ENCODE peak calls at places on chromosomes 16 and 17, in five cellular contexts. U is progenitor cell of endocrine pancreas, Y is mucosa of descending colon, C is mammary epithelial cell, P is left lung. T is an unnamed sample.

GRCh38 chr16:46932802-46933201 is 40.7 kb downstream of the DNAJA2 start:
- DNase-seq in U (no peak), Y (no peak), C (no peak), P (no peak), T (no peak)

GRCh38 chr17:77061711-77062110 is 79.1 kb upstream of the SEC14L1 start:
- DNase-seq in U (no peak), Y (no peak), C (no peak), P (no peak), T (no peak)

GRCh38 chr16:57341441-57342303 is 16.9 kb upstream of the CCL22 start:
- DNase-seq in U (no peak), Y (peak), C (peak), P (no peak), T (no peak)

GRCh38 chr16:59324462-59324861 is 590.3 kb upstream of the GOT2 start:
- DNase-seq in U (no peak), Y (no peak), C (no peak), P (no peak), T (no peak)

GRCh38 chr17:53527473-53527872 is 295.3 kb upstream of the KIF2B start:
- DNase-seq in U (no peak), Y (no peak), C (no peak), P (no peak), T (no peak)

GRCh38 chr17:15106540-15106939 is 158.6 kb downstream of the PMP22 start:
- DNase-seq in U (no peak), Y (no peak), C (peak), P (no peak), T (no peak)

GRCh38 chr17:19278729-19279128 is 41.6 kb downstream of the EPN2 start:
- DNase-seq in U (no peak), Y (no peak), C (no peak), P (no peak), T (no peak)

GRCh38 chr17:64506576-64507417 is at the start of gene CEP95:
- DNase-seq in U (peak), Y (peak), C (peak), P (peak), T (peak)

GRCh38 chr17:4249452-4250029 is 14.2 kb downstream of the ANKFY1 start:
- DNase-seq in U (no peak), Y (no peak), C (peak), P (no peak), T (no peak)

GRCh38 chr17:3838206-3838605 is 7.8 kb downstream of the NCBP3 start:
- DNase-seq in U (no peak), Y (peak), C (no peak), P (no peak), T (no peak)

GRCh38 chr16:1788708-1789100 is 4.8 kb downstream of the IGFALS start:
- DNase-seq in U (no peak), Y (no peak), C (no peak), P (peak), T (no peak)

GRCh38 chr17:80035687-80035936 is at the start of gene TBC1D16:
- DNase-seq in U (no peak), Y (no peak), C (no peak), P (no peak), T (no peak)

GRCh38 chr16:54098247-54098646 is 188.3 kb downstream of the IRX3 start:
- DNase-seq in U (no peak), Y (no peak), C (no peak), P (no peak), T (no peak)

GRCh38 chr16:2982402-2982801 is 2.2 kb upstream of the PKMYT1 start:
- DNase-seq in U (no peak), Y (no peak), C (no peak), P (no peak), T (no peak)

GRCh38 chr16:88522276-88522949 is 47.8 kb upstream of the ZC3H18 start:
- DNase-seq in U (no peak), Y (no peak), C (no peak), P (no peak), T (no peak)

GRCh38 chr16:63530974-63531373 is 1494.7 kb upstream of the CDH8 start:
- DNase-seq in U (no peak), Y (no peak), C (no peak), P (no peak), T (no peak)

GRCh38 chr17:10166181-10166935 is 32.0 kb downstream of the GAS7 start:
- DNase-seq in U (no peak), Y (no peak), C (no peak), P (no peak), T (no peak)

GRCh38 chr16:49643429-49644142 is 212.3 kb downstream of the ZNF423 start:
- DNase-seq in U (no peak), Y (no peak), C (no peak), P (no peak), T (no peak)

GRCh38 chr16:27822529-27823437 is 240.7 kb downstream of the GSG1L start:
- DNase-seq in U (no peak), Y (no peak), C (no peak), P (no peak), T (no peak)

GRCh38 chr17:31825961-31826691 is 32.9 kb downstream of the COPRS start:
- DNase-seq in U (no peak), Y (peak), C (peak), P (no peak), T (no peak)

DNA sequence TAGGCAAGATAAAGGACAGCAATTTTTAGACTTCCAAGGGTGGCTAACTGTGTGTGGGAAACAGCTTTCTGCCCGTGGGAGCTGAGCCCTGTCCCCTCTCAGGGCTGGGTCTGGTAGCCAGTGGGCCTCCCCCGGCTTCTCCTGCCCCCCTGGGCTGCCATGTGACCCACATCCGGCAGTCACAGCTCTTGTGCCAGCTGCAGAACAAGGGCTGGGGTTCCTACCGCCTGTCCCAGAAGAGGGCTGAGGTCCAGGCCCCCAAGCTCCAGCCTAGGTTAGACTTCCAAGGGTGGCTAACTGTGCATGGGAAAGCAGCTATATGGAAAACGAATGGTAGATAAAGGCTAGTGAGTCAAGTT is 6.1 kb downstream of the GAST start:
- DNase-seq in U (no peak), Y (no peak), C (no peak), P (no peak), T (no peak)
- TF ChIP-seq CTCF in U (no peak), Y (no peak), C (no peak), P (no peak), T (no peak)

DNA sequence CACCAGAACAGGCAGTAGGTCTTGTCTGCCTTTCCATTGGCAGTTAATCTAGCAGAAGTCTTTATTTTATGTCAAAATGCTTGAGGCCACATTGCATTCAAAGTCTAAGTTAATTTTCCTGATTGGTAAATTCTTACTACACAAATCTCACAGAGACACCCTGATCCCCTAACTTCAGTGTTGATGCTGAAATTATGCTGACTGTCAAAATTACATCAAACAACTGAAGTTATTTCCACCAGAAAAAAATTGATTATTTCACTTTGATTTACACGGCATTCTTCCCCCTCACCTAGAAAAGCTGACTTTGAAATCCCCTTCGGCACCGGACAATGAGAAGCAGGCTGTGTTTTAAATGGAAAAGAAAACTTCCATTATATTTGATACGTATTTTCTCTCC is 99.1 kb downstream of the MAF start:
- DNase-seq in U (no peak), Y (no peak), C (no peak), P (no peak), T (no peak)
- TF ChIP-seq CTCF in U (no peak), Y (no peak), C (no peak), P (no peak), T (no peak)

DNA sequence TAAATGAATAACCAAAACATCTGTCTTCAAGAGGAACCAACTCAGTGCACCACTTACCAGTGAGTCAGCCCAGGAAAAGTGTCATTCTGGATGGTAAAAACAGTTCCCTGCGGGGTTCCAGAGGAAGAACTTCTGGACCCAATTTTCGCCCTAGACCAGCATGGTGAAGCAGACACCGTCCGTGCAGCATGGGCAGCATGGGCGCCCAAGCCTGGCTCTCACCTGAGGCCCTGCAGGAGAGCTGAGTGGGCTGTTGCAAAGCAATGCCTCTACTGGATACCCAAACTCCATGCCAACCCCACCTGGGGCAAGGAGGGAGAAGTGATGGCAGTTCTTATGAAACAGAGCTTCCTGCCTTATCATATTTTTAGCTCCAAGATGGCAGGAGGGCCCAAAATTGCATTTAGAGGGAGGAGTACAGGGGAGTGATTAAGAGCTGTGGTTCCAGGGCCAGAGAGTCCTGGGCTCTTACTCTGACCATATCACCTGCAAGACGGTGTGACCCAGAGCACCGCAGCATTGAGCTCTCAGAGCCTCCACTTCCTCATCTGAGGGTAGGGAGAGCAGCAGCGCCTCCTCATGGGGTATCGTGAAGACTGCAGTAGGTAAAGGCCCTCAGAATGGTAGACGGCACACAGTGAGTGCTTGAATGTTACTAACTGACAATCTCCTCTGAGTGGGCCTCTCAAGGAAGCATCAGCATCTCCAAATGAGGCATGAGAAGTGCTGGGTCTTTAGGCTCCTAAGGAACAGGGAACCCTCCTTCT is 16.6 kb upstream of the INPP5K start:
- DNase-seq in U (no peak), Y (no peak), C (no peak), P (no peak), T (peak)
- TF ChIP-seq CTCF in U (peak), Y (no peak), C (peak), P (no peak), T (peak)

GRCh38 chr17:21289902-21290571 is 5.5 kb downstream of the MAP2K3 start:
- DNase-seq in U (no peak), Y (no peak), C (no peak), P (no peak), T (no peak)
- TF ChIP-seq CTCF in U (no peak), Y (no peak), C (peak), P (no peak), T (no peak)

GRCh38 chr16:85027349-85027967 is at the start of gene KIAA0513:
- DNase-seq in U (peak), Y (peak), C (peak), P (peak), T (peak)
- TF ChIP-seq CTCF in U (peak), Y (peak), C (peak), P (no peak), T (peak)

GRCh38 chr17:34071891-34072420 is 183.1 kb upstream of the CCL2 start:
- DNase-seq in U (no peak), Y (no peak), C (no peak), P (no peak), T (no peak)

GRCh38 chr17:34068506-34069035 is 186.5 kb upstream of the CCL2 start:
- DNase-seq in U (no peak), Y (no peak), C (no peak), P (no peak), T (no peak)

GRCh38 chr17:34067009-34067408 is 188.1 kb upstream of the CCL2 start:
- DNase-seq in U (no peak), Y (no peak), C (no peak), P (no peak), T (no peak)

GRCh38 chr17:34070712-34071111 is 184.4 kb upstream of the CCL2 start:
- DNase-seq in U (no peak), Y (no peak), C (no peak), P (no peak), T (no peak)

DNA sequence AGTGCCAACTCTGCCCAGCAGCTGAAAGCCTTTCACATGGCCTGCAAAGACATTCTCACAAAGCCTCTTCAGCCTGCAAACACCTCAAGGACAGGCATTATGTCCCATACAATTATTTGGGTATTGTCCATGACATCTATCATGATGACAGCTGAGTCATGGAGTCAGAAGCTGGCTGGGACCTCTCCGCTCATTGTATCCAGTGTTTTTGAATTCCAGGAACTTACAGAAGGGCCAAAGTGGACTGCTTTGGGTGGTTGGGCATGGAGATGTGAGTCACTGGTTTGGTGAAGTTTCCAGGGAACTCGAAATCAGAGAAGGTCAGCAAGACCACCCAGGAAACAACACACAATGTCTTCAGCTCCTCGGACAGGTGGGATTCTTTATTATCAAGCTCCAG is 188.6 kb upstream of the CCL2 start:
- DNase-seq in U (no peak), Y (no peak), C (no peak), P (no peak), T (no peak)
- TF ChIP-seq CTCF in U (no peak), Y (no peak), C (no peak), P (no peak), T (no peak)

GRCh38 chr17:72334205-72334604 is 213.4 kb downstream of the SOX9 start:
- DNase-seq in U (no peak), Y (no peak), C (peak), P (no peak), T (no peak)
- TF ChIP-seq CTCF in U (no peak), Y (no peak), C (peak), P (no peak), T (no peak)

T was measured in neural crest cell.